ENCODE peak calls at places on chromosomes 16 and 17, in five cellular contexts. C is gastrocnemius medialis; P is CD8-positive, alpha-beta memory T cell; J is AG04450; L is endodermal cell. K is an unnamed sample.
A peak's percentile ranks its signal among the peaks of the same experiment; 100 is the strongest.

GRCh38 chr17:22304667-22305303 is 612.5 kb downstream of the KCNJ18 start:
- DNase-seq in L (no peak), C (no peak), P (no peak), J (no peak), K (no peak)

GRCh38 chr16:71214771-71215381 is 15.6 kb downstream of the HYDIN start:
- DNase-seq in J (no peak), C (no peak), P (no peak), L (no peak), K (no peak)

GRCh38 chr17:3690094-3690715 is 5.8 kb downstream of the P2RX5 start:
- DNase-seq in C (no peak), L (peak; percentile 71), P (no peak), J (no peak), K (no peak)

GRCh38 chr16:4376820-4377572 is 5.3 kb downstream of the VASN start:
- DNase-seq in P (no peak), J (no peak), C (no peak), L (peak; percentile 74), K (no peak)

GRCh38 chr17:9890124-9890523 is 14.9 kb downstream of the RCVRN start:
- DNase-seq in J (no peak), L (peak; percentile 96), C (no peak), P (no peak), K (peak; percentile 11)

GRCh38 chr17:40936437-40936971 is 942 bp downstream of the KRT23 start:
- DNase-seq in J (no peak), C (no peak), P (no peak), L (no peak), K (no peak)

GRCh38 chr17:259341-259976 is 78.0 kb upstream of the DOC2B start:
- DNase-seq in J (no peak), C (no peak), L (no peak), P (no peak), K (no peak)

GRCh38 chr17:7889166-7889584 is 586 bp downstream of the CHD3 start:
- DNase-seq in J (peak; percentile 67), P (no peak), L (peak; percentile 83), C (peak; percentile 91), K (peak; percentile 97)

GRCh38 chr16:80100186-80100585 is 440.6 kb upstream of the DYNLRB2 start:
- DNase-seq in P (no peak), L (no peak), J (no peak), C (no peak), K (no peak)

GRCh38 chr17:61480414-61480807 is 28.2 kb downstream of the TBX4 start:
- DNase-seq in P (no peak), J (no peak), C (no peak), L (no peak), K (no peak)

GRCh38 chr17:20955437-20956323 is 87.1 kb downstream of the USP22 start:
- DNase-seq in C (peak; percentile 50), L (peak; percentile 57), J (no peak), P (no peak), K (peak; percentile 52)

GRCh38 chr17:45813051-45813731 is 29.1 kb downstream of the CRHR1 start:
- DNase-seq in J (no peak), C (no peak), P (no peak), L (peak; percentile 96), K (no peak)

GRCh38 chr17:60406887-60407286 is 15.0 kb upstream of the USP32 start:
- DNase-seq in L (no peak), P (no peak), J (no peak), C (no peak), K (no peak)

GRCh38 chr16:9123871-9124270 is 32.4 kb downstream of the HAPSTR1 start:
- DNase-seq in L (no peak), C (peak; percentile 64), P (no peak), J (no peak), K (no peak)

GRCh38 chr17:68600881-68601564 is at the start of gene FAM20A:
- DNase-seq in C (no peak), P (no peak), L (peak; percentile 90), J (no peak), K (peak; percentile 19)

GRCh38 chr16:87421369-87421912 is 29.3 kb downstream of the MAP1LC3B start:
- DNase-seq in P (no peak), L (no peak), C (no peak), J (no peak), K (no peak)

GRCh38 chr16:3401719-3402397 is 843 bp downstream of the ZNF174 start:
- DNase-seq in C (no peak), P (no peak), J (no peak), L (peak; percentile 61), K (peak; percentile 51)

GRCh38 chr16:17448640-17449638 is 21.8 kb downstream of the XYLT1 start:
- DNase-seq in J (no peak), C (no peak), P (peak; percentile 71), L (no peak), K (peak; percentile 30)

GRCh38 chr17:76866774-76867577 is 1.2 kb upstream of the MGAT5B start:
- DNase-seq in L (no peak), J (no peak), C (no peak), P (no peak), K (no peak)

GRCh38 chr17:68297168-68297567 is 5.9 kb downstream of the ARSG start:
- DNase-seq in C (no peak), L (no peak), J (no peak), P (no peak), K (no peak)

GRCh38 chr17:66549731-66550207 is 247.4 kb downstream of the PRKCA start:
- DNase-seq in P (no peak), J (peak; percentile 74), L (peak; percentile 70), C (no peak), K (no peak)

GRCh38 chr17:39704821-39705551 is 5.1 kb downstream of the ERBB2 start:
- DNase-seq in L (peak; percentile 80), P (no peak), J (no peak), C (no peak), K (no peak)

GRCh38 chr17:66636111-66636510 is 198.8 kb upstream of the CACNG5 start:
- DNase-seq in C (no peak), J (peak; percentile 44), L (no peak), P (no peak), K (no peak)

GRCh38 chr16:30005341-30006094 is 5.3 kb downstream of the DOC2A start:
- DNase-seq in C (no peak), J (no peak), L (peak; percentile 75), P (peak; percentile 33), K (peak; percentile 26)

GRCh38 chr17:56440391-56440790 is 153.1 kb upstream of the NOG start:
- DNase-seq in L (no peak), C (no peak), P (no peak), J (no peak), K (no peak)

GRCh38 chr17:65941500-65941899 is 250.4 kb downstream of the CEP112 start:
- DNase-seq in C (no peak), J (no peak), P (no peak), L (no peak), K (no peak)

GRCh38 chr16:17519041-17519440 is 48.3 kb upstream of the XYLT1 start:
- DNase-seq in P (no peak), C (no peak), J (no peak), L (no peak), K (no peak)

GRCh38 chr17:2337811-2338657 is 733 bp downstream of the SGSM2 start:
- DNase-seq in P (peak; percentile 52), J (no peak), C (peak; percentile 44), L (peak; percentile 90), K (peak; percentile 35)

GRCh38 chr16:10876305-10876704 is 697 bp upstream of the CIITA start:
- DNase-seq in C (no peak), L (no peak), J (no peak), P (no peak), K (no peak)

GRCh38 chr16:10878328-10878643 is 1.3 kb downstream of the CIITA start:
- DNase-seq in L (no peak), C (no peak), J (no peak), P (no peak), K (no peak)

GRCh38 chr16:10878644-10879498 is 1.9 kb downstream of the CIITA start:
- DNase-seq in L (peak; percentile 73), J (no peak), C (no peak), P (no peak), K (no peak)

GRCh38 chr16:10876799-10877341 is at the start of gene CIITA:
- DNase-seq in L (peak; percentile 59), P (peak; percentile 75), C (peak; percentile 41), J (peak; percentile 37), K (no peak)

DNA sequence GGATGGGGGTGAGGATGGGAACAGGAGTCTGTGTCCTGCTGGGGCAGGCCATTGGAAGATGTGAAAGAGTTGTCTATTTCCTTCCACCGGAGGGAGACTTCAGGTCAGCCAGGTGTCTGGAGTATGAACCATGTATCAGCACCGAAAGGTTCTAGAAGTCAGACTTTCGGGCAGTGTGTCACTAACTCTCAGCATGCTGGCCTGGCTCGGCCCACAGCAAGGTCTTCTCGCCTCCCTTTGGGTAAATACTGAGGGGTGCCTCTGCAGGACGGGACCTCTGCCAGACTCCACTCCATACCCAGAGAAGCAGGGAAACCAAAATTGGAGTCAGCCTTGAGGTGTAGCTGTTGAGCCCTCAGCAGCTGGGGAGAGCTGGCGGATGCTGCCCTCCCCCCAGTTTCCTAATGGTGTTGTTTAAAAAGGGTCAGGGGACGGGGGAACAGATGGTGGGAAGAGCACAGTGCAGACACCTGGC is 507 bp downstream of the CIITA start:
- DNase-seq in C (no peak), P (no peak), J (no peak), L (no peak), K (no peak)
- H3K27ac ChIP-seq in C (peak overlapping the region; percentile 43), P (peak overlapping the region; percentile 13), J (no peak overlapping the region), L (no peak overlapping the region), K (no peak overlapping the region)

GRCh38 chr16:57529324-57530103 is 6.9 kb downstream of the CCDC102A start:
- DNase-seq in P (no peak), J (no peak), L (no peak), C (no peak), K (no peak)
- H3K4me3 ChIP-seq in P (peak overlapping the region; percentile 56), J (no peak overlapping the region), L (no peak overlapping the region), C (no peak overlapping the region), K (no peak overlapping the region)

GRCh38 chr17:36739208-36739607 is 137.8 kb downstream of the MRM1 start:
- DNase-seq in J (no peak), L (no peak), C (no peak), P (no peak), K (no peak)
- H3K27ac ChIP-seq in J (no peak overlapping the region), L (no peak overlapping the region), C (no peak overlapping the region), P (no peak overlapping the region), K (no peak overlapping the region)

GRCh38 chr16:13554643-13555042 is 365.3 kb upstream of the ERCC4 start:
- DNase-seq in L (no peak), P (no peak), J (no peak), C (no peak), K (no peak)

GRCh38 chr16:13552960-13553257 is 367.0 kb upstream of the ERCC4 start:
- DNase-seq in C (no peak), L (no peak), J (no peak), P (no peak), K (no peak)

GRCh38 chr16:13552062-13552959 is 367.6 kb upstream of the ERCC4 start:
- DNase-seq in J (no peak), P (no peak), L (no peak), C (no peak), K (no peak)

GRCh38 chr16:13554020-13554419 is 365.9 kb upstream of the ERCC4 start:
- DNase-seq in P (no peak), C (no peak), L (no peak), J (no peak), K (no peak)

DNA sequence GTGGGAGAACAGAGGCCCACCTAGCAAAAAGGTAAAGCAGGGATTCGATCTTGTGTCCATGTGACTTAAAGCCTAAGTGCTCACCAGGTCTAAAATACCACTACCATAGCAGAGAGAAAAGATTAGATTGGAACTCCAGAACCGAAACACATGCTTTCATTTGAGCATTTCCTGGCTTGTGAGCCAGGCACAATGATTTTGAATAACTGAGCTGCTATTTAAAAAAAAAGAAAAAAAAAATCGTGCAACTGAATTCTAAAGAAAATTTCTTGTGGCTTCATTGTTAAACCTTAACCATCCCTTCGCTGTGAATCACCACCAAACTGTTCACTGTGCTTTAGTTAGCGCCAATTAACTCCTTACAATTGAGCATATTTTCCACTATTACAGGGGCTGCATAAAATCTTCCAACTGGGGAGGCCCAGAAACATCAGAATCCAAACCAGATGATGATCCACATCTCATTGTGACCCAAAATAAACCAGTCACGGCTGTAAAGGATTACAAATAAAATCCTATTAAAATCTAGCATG is 366.4 kb upstream of the ERCC4 start:
- DNase-seq in L (no peak), J (no peak), C (no peak), P (no peak), K (no peak)
- H3K4me3 ChIP-seq in L (no peak overlapping the region), J (no peak overlapping the region), C (no peak overlapping the region), P (no peak overlapping the region), K (no peak overlapping the region)

K was measured in SJCRH30.